ENCODE peak calls at places on chromosomes 6 and 20, in ten cellular contexts. One of them, this sample, is unnamed.

GRCh38 chr6:3389390-3390167 is 67.3 kb downstream of the SLC22A23 start:
- DNase-seq in ovary: peak; percentile 45
- DNase-seq in vagina: no peak
- DNase-seq in prostate gland: no peak
- DNase-seq in body of pancreas: no peak
- DNase-seq in fibroblast of lung: peak; percentile 48
- DNase-seq in A673: no peak
- DNase-seq in A549: no peak
- DNase-seq in esophagus muscularis mucosa: no peak
- DNase-seq in AG04450: no peak
- DNase-seq in this sample: peak; percentile 77

GRCh38 chr6:124941259-124941658 is 21.0 kb upstream of the RNF217 start:
- DNase-seq in ovary: no peak
- DNase-seq in vagina: no peak
- DNase-seq in prostate gland: no peak
- DNase-seq in body of pancreas: no peak
- DNase-seq in fibroblast of lung: no peak
- DNase-seq in A673: no peak
- DNase-seq in A549: no peak
- DNase-seq in esophagus muscularis mucosa: no peak
- DNase-seq in AG04450: no peak
- DNase-seq in this sample: no peak

GRCh38 chr20:40160151-40160550 is 528.9 kb downstream of the MAFB start:
- DNase-seq in ovary: peak; percentile 20
- DNase-seq in vagina: no peak
- DNase-seq in prostate gland: peak; percentile 46
- DNase-seq in body of pancreas: peak; percentile 49
- DNase-seq in fibroblast of lung: peak; percentile 54
- DNase-seq in A673: peak; percentile 89
- DNase-seq in A549: peak; percentile 10
- DNase-seq in esophagus muscularis mucosa: no peak
- DNase-seq in AG04450: no peak
- DNase-seq in this sample: peak; percentile 73

GRCh38 chr6:78995946-78996345 is 82.1 kb downstream of the PHIP start:
- DNase-seq in ovary: no peak
- DNase-seq in vagina: no peak
- DNase-seq in prostate gland: no peak
- DNase-seq in body of pancreas: no peak
- DNase-seq in fibroblast of lung: no peak
- DNase-seq in A673: no peak
- DNase-seq in A549: no peak
- DNase-seq in esophagus muscularis mucosa: no peak
- DNase-seq in AG04450: no peak
- DNase-seq in this sample: no peak

GRCh38 chr6:3899970-3900439 is 50.8 kb downstream of the FAM50B start:
- DNase-seq in ovary: no peak
- DNase-seq in vagina: no peak
- DNase-seq in prostate gland: no peak
- DNase-seq in body of pancreas: no peak
- DNase-seq in fibroblast of lung: no peak
- DNase-seq in A673: no peak
- DNase-seq in A549: no peak
- DNase-seq in esophagus muscularis mucosa: no peak
- DNase-seq in AG04450: no peak
- DNase-seq in this sample: no peak

GRCh38 chr6:40328376-40328987 is 258.7 kb downstream of the LRFN2 start:
- DNase-seq in ovary: no peak
- DNase-seq in vagina: no peak
- DNase-seq in prostate gland: peak; percentile 55
- DNase-seq in body of pancreas: peak; percentile 74
- DNase-seq in fibroblast of lung: no peak
- DNase-seq in A673: peak; percentile 36
- DNase-seq in A549: peak; percentile 7
- DNase-seq in esophagus muscularis mucosa: no peak
- DNase-seq in AG04450: no peak
- DNase-seq in this sample: peak; percentile 60

GRCh38 chr6:110656492-110656891 is 158.8 kb downstream of the CDK19 start:
- DNase-seq in ovary: no peak
- DNase-seq in vagina: no peak
- DNase-seq in prostate gland: peak; percentile 70
- DNase-seq in body of pancreas: peak; percentile 46
- DNase-seq in fibroblast of lung: no peak
- DNase-seq in A673: no peak
- DNase-seq in A549: no peak
- DNase-seq in esophagus muscularis mucosa: no peak
- DNase-seq in AG04450: no peak
- DNase-seq in this sample: no peak

GRCh38 chr6:15578716-15579391 is 84.0 kb downstream of the DTNBP1 start:
- DNase-seq in ovary: no peak
- DNase-seq in vagina: no peak
- DNase-seq in prostate gland: no peak
- DNase-seq in body of pancreas: no peak
- DNase-seq in fibroblast of lung: no peak
- DNase-seq in A673: no peak
- DNase-seq in A549: no peak
- DNase-seq in esophagus muscularis mucosa: no peak
- DNase-seq in AG04450: no peak
- DNase-seq in this sample: no peak

GRCh38 chr6:169445227-169445626 is 191.6 kb upstream of the THBS2 start:
- DNase-seq in ovary: no peak
- DNase-seq in vagina: no peak
- DNase-seq in prostate gland: no peak
- DNase-seq in body of pancreas: no peak
- DNase-seq in fibroblast of lung: no peak
- DNase-seq in A673: no peak
- DNase-seq in A549: no peak
- DNase-seq in esophagus muscularis mucosa: no peak
- DNase-seq in AG04450: no peak
- DNase-seq in this sample: no peak

GRCh38 chr6:34518669-34519365 is 37.3 kb downstream of the SPDEF start:
- DNase-seq in ovary: no peak
- DNase-seq in vagina: no peak
- DNase-seq in prostate gland: no peak
- DNase-seq in body of pancreas: no peak
- DNase-seq in fibroblast of lung: no peak
- DNase-seq in A673: no peak
- DNase-seq in A549: no peak
- DNase-seq in esophagus muscularis mucosa: no peak
- DNase-seq in AG04450: no peak
- DNase-seq in this sample: no peak

GRCh38 chr6:3566812-3567211 is 110.0 kb upstream of the SLC22A23 start:
- DNase-seq in ovary: no peak
- DNase-seq in vagina: no peak
- DNase-seq in prostate gland: no peak
- DNase-seq in body of pancreas: no peak
- DNase-seq in fibroblast of lung: peak; percentile 77
- DNase-seq in A673: no peak
- DNase-seq in A549: no peak
- DNase-seq in esophagus muscularis mucosa: no peak
- DNase-seq in AG04450: peak; percentile 16
- DNase-seq in this sample: no peak

GRCh38 chr6:169844946-169845345 is 93.5 kb downstream of the ERMARD start:
- DNase-seq in ovary: no peak
- DNase-seq in vagina: no peak
- DNase-seq in prostate gland: no peak
- DNase-seq in body of pancreas: no peak
- DNase-seq in fibroblast of lung: no peak
- DNase-seq in A673: no peak
- DNase-seq in A549: no peak
- DNase-seq in esophagus muscularis mucosa: no peak
- DNase-seq in AG04450: no peak
- DNase-seq in this sample: no peak

DNA sequence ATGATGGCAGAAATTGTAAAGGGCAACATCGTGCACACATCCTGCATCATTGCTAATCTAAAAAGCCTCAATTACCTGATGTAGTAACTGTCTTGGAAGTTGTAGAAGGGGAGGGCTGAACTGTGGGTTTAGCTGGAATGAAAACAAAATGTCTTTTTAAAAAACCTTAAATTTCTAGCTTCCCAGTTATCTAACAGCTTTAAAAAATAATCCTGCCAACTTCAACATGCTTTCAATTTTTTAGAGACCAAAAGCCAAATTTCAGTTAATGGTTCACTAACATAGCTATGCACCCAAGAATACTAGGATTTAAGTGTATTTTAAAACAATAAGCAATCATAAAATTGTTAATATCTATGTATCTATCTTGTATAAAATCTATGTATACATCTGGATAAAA is 11.9 kb downstream of the CD164 start:
- DNase-seq in ovary: no peak
- DNase-seq in vagina: no peak
- DNase-seq in prostate gland: no peak
- DNase-seq in body of pancreas: no peak
- DNase-seq in fibroblast of lung: no peak
- DNase-seq in A673: no peak
- DNase-seq in A549: no peak
- DNase-seq in esophagus muscularis mucosa: no peak
- DNase-seq in AG04450: no peak
- DNase-seq in this sample: no peak
- H3K27ac ChIP-seq in ovary: no peak overlapping the region
- H3K27ac ChIP-seq in vagina: no peak overlapping the region
- H3K27ac ChIP-seq in prostate gland: no peak overlapping the region
- H3K27ac ChIP-seq in body of pancreas: no peak overlapping the region
- H3K27ac ChIP-seq in fibroblast of lung: no peak overlapping the region
- H3K27ac ChIP-seq in A673: no peak overlapping the region
- H3K27ac ChIP-seq in A549: no peak overlapping the region
- H3K27ac ChIP-seq in esophagus muscularis mucosa: no peak overlapping the region
- H3K27ac ChIP-seq in AG04450: no peak overlapping the region
- H3K27ac ChIP-seq in this sample: no peak overlapping the region

GRCh38 chr20:1964061-1964460 is 29.8 kb downstream of the PDYN start:
- DNase-seq in ovary: no peak
- DNase-seq in vagina: no peak
- DNase-seq in prostate gland: no peak
- DNase-seq in body of pancreas: no peak
- DNase-seq in fibroblast of lung: no peak
- DNase-seq in A673: no peak
- DNase-seq in A549: no peak
- DNase-seq in esophagus muscularis mucosa: no peak
- DNase-seq in AG04450: no peak
- DNase-seq in this sample: no peak

GRCh38 chr20:1965520-1966278 is 28.2 kb downstream of the PDYN start:
- DNase-seq in ovary: peak; percentile 79
- DNase-seq in vagina: no peak
- DNase-seq in prostate gland: peak; percentile 49
- DNase-seq in body of pancreas: peak; percentile 63
- DNase-seq in fibroblast of lung: peak; percentile 64
- DNase-seq in A673: peak; percentile 90
- DNase-seq in A549: peak; percentile 84
- DNase-seq in esophagus muscularis mucosa: no peak
- DNase-seq in AG04450: peak; percentile 16
- DNase-seq in this sample: peak; percentile 76

GRCh38 chr20:1961374-1961773 is 32.5 kb downstream of the PDYN start:
- DNase-seq in ovary: no peak
- DNase-seq in vagina: no peak
- DNase-seq in prostate gland: no peak
- DNase-seq in body of pancreas: no peak
- DNase-seq in fibroblast of lung: no peak
- DNase-seq in A673: no peak
- DNase-seq in A549: no peak
- DNase-seq in esophagus muscularis mucosa: no peak
- DNase-seq in AG04450: no peak
- DNase-seq in this sample: no peak

GRCh38 chr20:1968958-1969357 is 24.9 kb downstream of the PDYN start:
- DNase-seq in ovary: no peak
- DNase-seq in vagina: no peak
- DNase-seq in prostate gland: no peak
- DNase-seq in body of pancreas: no peak
- DNase-seq in fibroblast of lung: no peak
- DNase-seq in A673: no peak
- DNase-seq in A549: no peak
- DNase-seq in esophagus muscularis mucosa: no peak
- DNase-seq in AG04450: no peak
- DNase-seq in this sample: no peak

GRCh38 chr20:1964659-1965405 is 29.0 kb downstream of the PDYN start:
- DNase-seq in ovary: no peak
- DNase-seq in vagina: no peak
- DNase-seq in prostate gland: no peak
- DNase-seq in body of pancreas: no peak
- DNase-seq in fibroblast of lung: no peak
- DNase-seq in A673: no peak
- DNase-seq in A549: no peak
- DNase-seq in esophagus muscularis mucosa: no peak
- DNase-seq in AG04450: no peak
- DNase-seq in this sample: no peak
- H3K4me3 ChIP-seq in ovary: no peak overlapping the region
- H3K4me3 ChIP-seq in vagina: no peak overlapping the region
- H3K4me3 ChIP-seq in prostate gland: no peak overlapping the region
- H3K4me3 ChIP-seq in body of pancreas: no peak overlapping the region
- H3K4me3 ChIP-seq in fibroblast of lung: no peak overlapping the region
- H3K4me3 ChIP-seq in A673: no peak overlapping the region
- H3K4me3 ChIP-seq in A549: no peak overlapping the region
- H3K4me3 ChIP-seq in esophagus muscularis mucosa: no peak overlapping the region
- H3K4me3 ChIP-seq in AG04450: no peak overlapping the region
- H3K4me3 ChIP-seq in this sample: no peak overlapping the region

DNA sequence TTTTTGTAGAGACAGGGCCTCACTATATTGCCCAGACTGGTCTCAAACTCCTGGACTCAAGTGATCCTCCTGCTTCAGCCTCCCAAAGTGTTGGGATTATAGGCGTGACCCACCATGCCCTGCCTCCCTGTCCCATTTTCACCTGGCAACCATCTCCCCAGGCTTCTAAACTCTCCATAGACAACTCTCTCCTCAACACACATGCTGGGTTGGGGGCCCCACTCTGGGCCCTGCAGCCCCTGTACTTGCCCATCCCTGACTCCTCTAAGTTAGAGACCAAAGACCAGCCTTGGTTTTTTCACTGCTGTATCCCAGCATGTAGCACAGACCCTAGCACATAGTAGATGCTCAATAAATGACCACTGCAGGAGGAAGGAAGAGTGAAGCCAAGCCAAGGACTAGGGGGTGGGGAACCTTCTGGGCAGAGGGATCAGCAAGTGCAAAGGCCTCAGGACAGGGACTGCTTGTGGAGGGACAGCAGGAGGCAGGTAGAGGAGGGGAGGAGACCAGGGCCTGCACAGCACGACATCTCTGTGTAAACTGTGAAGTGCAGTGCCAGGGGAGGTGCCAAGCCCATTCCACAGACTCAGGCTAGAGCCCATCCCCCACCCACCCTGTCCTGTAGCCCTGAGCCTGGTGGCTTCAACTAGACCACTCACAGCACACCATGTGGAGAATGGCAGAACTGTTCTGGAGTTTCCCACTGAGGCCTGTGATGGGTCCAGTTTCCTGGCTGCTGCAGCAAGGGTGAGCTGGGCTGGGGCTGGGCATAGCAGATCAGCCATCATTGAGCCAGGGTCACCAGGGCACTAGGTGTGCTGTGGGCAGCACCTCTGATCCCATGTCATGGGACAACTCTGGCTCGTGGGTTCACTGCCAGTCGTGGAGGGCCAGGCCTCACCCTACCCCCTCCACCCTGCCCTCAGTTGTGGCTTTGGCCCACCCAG is 3.4 kb upstream of the SRC start:
- DNase-seq in ovary: no peak
- DNase-seq in vagina: no peak
- DNase-seq in prostate gland: no peak
- DNase-seq in body of pancreas: no peak
- DNase-seq in fibroblast of lung: no peak
- DNase-seq in A673: no peak
- DNase-seq in A549: peak; percentile 48
- DNase-seq in esophagus muscularis mucosa: no peak
- DNase-seq in AG04450: no peak
- DNase-seq in this sample: peak; percentile 9
- TF ChIP-seq CTCF in ovary: no peak
- TF ChIP-seq CTCF in vagina: no peak
- TF ChIP-seq CTCF in prostate gland: no peak
- TF ChIP-seq CTCF in body of pancreas: no peak
- TF ChIP-seq CTCF in fibroblast of lung: no peak
- TF ChIP-seq CTCF in A673: no peak
- TF ChIP-seq CTCF in A549: no peak
- TF ChIP-seq CTCF in esophagus muscularis mucosa: no peak
- TF ChIP-seq CTCF in AG04450: peak; percentile 18
- TF ChIP-seq CTCF in this sample: no peak

GRCh38 chr6:30344191-30344867 is 627 bp upstream of the RPP21 start:
- DNase-seq in ovary: no peak
- DNase-seq in vagina: no peak
- DNase-seq in prostate gland: no peak
- DNase-seq in body of pancreas: no peak
- DNase-seq in fibroblast of lung: no peak
- DNase-seq in A673: no peak
- DNase-seq in A549: peak; percentile 17
- DNase-seq in esophagus muscularis mucosa: no peak
- DNase-seq in AG04450: no peak
- DNase-seq in this sample: no peak
- H3K27ac ChIP-seq in ovary: peak overlapping the region; percentile 86
- H3K27ac ChIP-seq in vagina: peak overlapping the region; percentile 93
- H3K27ac ChIP-seq in prostate gland: peak overlapping the region; percentile 86
- H3K27ac ChIP-seq in body of pancreas: no peak overlapping the region
- H3K27ac ChIP-seq in fibroblast of lung: no peak overlapping the region
- H3K27ac ChIP-seq in A673: no peak overlapping the region
- H3K27ac ChIP-seq in A549: peak overlapping the region; percentile 98
- H3K27ac ChIP-seq in esophagus muscularis mucosa: peak overlapping the region; percentile 91
- H3K27ac ChIP-seq in AG04450: no peak overlapping the region
- H3K27ac ChIP-seq in this sample: no peak overlapping the region